ENCODE peak calls at places on chromosomes 6 and 20, in seven cellular contexts. K, G, I, R, X, S and U are unnamed samples.
A peak's percentile ranks its signal among the peaks of the same experiment; 100 is the strongest.

GRCh38 chr6:11202513-11203305 is 29.8 kb downstream of the NEDD9 start:
- DNase-seq in S (no peak), I (no peak), K (peak; percentile 12), G (peak; percentile 23), R (no peak), X (no peak), U (no peak)

GRCh38 chr6:37488464-37488863 is 11.2 kb downstream of the CCDC167 start:
- DNase-seq in X (no peak), I (no peak), R (no peak), G (no peak), S (no peak), K (no peak), U (no peak)

GRCh38 chr6:42091718-42092023 is 41.3 kb downstream of the TAF8 start:
- DNase-seq in G (no peak), R (no peak), I (no peak), X (no peak), S (no peak), K (no peak), U (no peak)

GRCh38 chr6:80625405-80625804 is 518.9 kb downstream of the BCKDHB start:
- DNase-seq in R (no peak), S (no peak), G (no peak), X (no peak), K (no peak), I (no peak), U (no peak)

GRCh38 chr6:12311106-12311505 is 20.9 kb downstream of the EDN1 start:
- DNase-seq in R (no peak), G (no peak), K (no peak), I (no peak), S (no peak), X (no peak), U (peak; percentile 55)

GRCh38 chr20:40860487-40860902 is 168.1 kb upstream of the TOP1 start:
- DNase-seq in G (no peak), R (no peak), S (peak; percentile 83), K (no peak), X (no peak), I (no peak), U (no peak)

GRCh38 chr6:165184192-165184979 is 125.0 kb downstream of the C6orf118 start:
- DNase-seq in R (no peak), K (no peak), X (no peak), I (no peak), G (no peak), S (no peak), U (no peak)

GRCh38 chr6:117795234-117795633 is 111.8 kb upstream of the SLC35F1 start:
- DNase-seq in S (no peak), G (no peak), K (no peak), R (no peak), I (no peak), X (no peak), U (no peak)

GRCh38 chr6:38349795-38350194 is 289.9 kb downstream of the BTBD9 start:
- DNase-seq in K (no peak), S (peak; percentile 64), G (no peak), X (no peak), R (no peak), I (no peak), U (no peak)

GRCh38 chr20:25486377-25486776 is 78.9 kb downstream of the GINS1 start:
- DNase-seq in S (no peak), X (no peak), I (no peak), K (no peak), R (no peak), G (no peak), U (no peak)

GRCh38 chr6:6178795-6179194 is 141.7 kb downstream of the F13A1 start:
- DNase-seq in S (no peak), K (no peak), X (no peak), R (no peak), I (no peak), G (no peak), U (no peak)

GRCh38 chr6:54646551-54647300 is 199.8 kb upstream of the FAM83B start:
- DNase-seq in R (no peak), G (no peak), I (no peak), S (no peak), X (no peak), K (no peak), U (no peak)

GRCh38 chr6:116101298-116101718 is 655 bp downstream of the NT5DC1 start:
- DNase-seq in K (no peak), S (no peak), R (no peak), I (no peak), X (no peak), G (no peak), U (no peak)

GRCh38 chr20:62376112-62377063 is 9.3 kb upstream of the LAMA5 start:
- DNase-seq in K (no peak), S (peak; percentile 53), X (peak; percentile 87), G (peak; percentile 73), R (no peak), I (no peak), U (no peak)

GRCh38 chr6:101294051-101294638 is 99.4 kb upstream of the GRIK2 start:
- DNase-seq in X (no peak), K (no peak), G (no peak), R (no peak), I (no peak), S (no peak), U (no peak)

GRCh38 chr6:14464049-14464448 is 346.5 kb downstream of the CD83 start:
- DNase-seq in G (no peak), R (no peak), X (no peak), I (no peak), S (no peak), K (no peak), U (no peak)

GRCh38 chr20:40769677-40770285 is 80.7 kb upstream of the MAFB start:
- DNase-seq in X (no peak), S (no peak), K (no peak), G (no peak), I (no peak), R (no peak), U (no peak)

GRCh38 chr6:137260205-137260604 is 41.0 kb upstream of the IFNGR1 start:
- DNase-seq in X (no peak), R (no peak), K (no peak), S (no peak), I (no peak), G (no peak), U (no peak)

GRCh38 chr20:14778875-14779274 is 441.5 kb upstream of the FLRT3 start:
- DNase-seq in S (no peak), G (no peak), R (no peak), X (no peak), I (no peak), K (no peak), U (no peak)

GRCh38 chr20:46060975-46061374 is 28.8 kb downstream of the NCOA5 start:
- DNase-seq in S (no peak), R (no peak), K (no peak), G (no peak), I (no peak), X (no peak), U (peak; percentile 48)

GRCh38 chr6:42819803-42820508 is 38.1 kb downstream of the BICRAL start:
- DNase-seq in K (peak; percentile 48), I (no peak), R (no peak), S (peak; percentile 47), G (peak; percentile 12), X (no peak), U (no peak)

GRCh38 chr6:99563056-99563723 is 5.3 kb downstream of the CCNC start:
- DNase-seq in X (no peak), S (no peak), R (no peak), G (no peak), I (no peak), K (no peak), U (no peak)

GRCh38 chr6:69813508-69813907 is 16.7 kb upstream of the LMBRD1 start:
- DNase-seq in R (no peak), K (no peak), I (no peak), X (no peak), G (no peak), S (no peak), U (no peak)

GRCh38 chr6:73798592-73798991 is 102.6 kb downstream of the CD109 start:
- DNase-seq in G (peak; percentile 33), I (no peak), X (peak; percentile 86), R (no peak), S (peak; percentile 76), K (peak; percentile 47), U (no peak)

GRCh38 chr6:131946404-131946991 is 4.7 kb downstream of the CCN2 start:
- DNase-seq in X (no peak), S (no peak), K (no peak), G (no peak), I (no peak), R (no peak), U (peak; percentile 75)

GRCh38 chr6:45757443-45758121 is 258.1 kb downstream of the CLIC5 start:
- DNase-seq in S (no peak), R (no peak), X (no peak), I (no peak), G (no peak), K (no peak), U (no peak)

GRCh38 chr6:112475083-112475482 is 128.0 kb downstream of the RFPL4B start:
- DNase-seq in S (no peak), K (no peak), R (no peak), X (no peak), I (no peak), G (no peak), U (no peak)

GRCh38 chr20:62698231-62698630 is 10.4 kb upstream of the NTSR1 start:
- DNase-seq in K (no peak), X (no peak), I (no peak), S (no peak), R (no peak), G (no peak), U (no peak)

GRCh38 chr6:168574699-168575195 is 133.8 kb downstream of the SMOC2 start:
- DNase-seq in X (peak; percentile 93), G (no peak), K (no peak), R (no peak), I (no peak), S (no peak), U (peak; percentile 55)

GRCh38 chr20:50645253-50646068 is 45.9 kb downstream of the RIPOR3 start:
- DNase-seq in K (peak; percentile 28), X (peak; percentile 97), S (peak; percentile 92), R (peak; percentile 76), G (peak; percentile 94), I (no peak), U (no peak)